ENCODE peak calls at places on chromosomes 11 and 22, in five cellular contexts. R is Peyer's patch; I is prostate gland; L is adrenal gland; W is CD8-positive, alpha-beta T cell. Q is an unnamed sample.

GRCh38 chr22:42461511-42461910 is 29.3 kb upstream of the NFAM1 start:
- DNase-seq in R (no peak), I (no peak), L (no peak), W (no peak), Q (no peak)

GRCh38 chr11:72589802-72590761 is 84.1 kb downstream of the PDE2A start:
- DNase-seq in R (peak), I (no peak), L (no peak), W (peak), Q (peak)

GRCh38 chr22:18059991-18060390 is 17.8 kb upstream of the PEX26 start:
- DNase-seq in R (no peak), I (no peak), L (no peak), W (no peak), Q (no peak)

GRCh38 chr22:41656515-41656914 is 32.2 kb downstream of the SNU13 start:
- DNase-seq in R (no peak), I (no peak), L (no peak), W (no peak), Q (no peak)

GRCh38 chr22:35742342-35743100 is 24.8 kb downstream of the APOL5 start:
- DNase-seq in R (no peak), I (no peak), L (no peak), W (no peak), Q (no peak)

GRCh38 chr11:88414385-88414861 is 76.9 kb upstream of the CTSC start:
- DNase-seq in R (no peak), I (no peak), L (peak), W (no peak), Q (no peak)

GRCh38 chr11:23924226-23924625 is 572.6 kb upstream of the LUZP2 start:
- DNase-seq in R (no peak), I (no peak), L (no peak), W (no peak), Q (no peak)

GRCh38 chr22:33680632-33681031 is 239.6 kb downstream of the LARGE1 start:
- DNase-seq in R (no peak), I (no peak), L (no peak), W (no peak), Q (no peak)

GRCh38 chr11:73265853-73266643 is 6.1 kb upstream of the P2RY6 start:
- DNase-seq in R (no peak), I (no peak), L (no peak), W (no peak), Q (no peak)

GRCh38 chr22:22865311-22866072 is 22.1 kb upstream of the IGLL5 start:
- DNase-seq in R (no peak), I (no peak), L (no peak), W (peak), Q (no peak)

GRCh38 chr22:31056986-31057599 is 24.0 kb upstream of the SMTN start:
- DNase-seq in R (no peak), I (no peak), L (no peak), W (no peak), Q (no peak)

GRCh38 chr11:47285969-47286770 is 16.2 kb downstream of the MADD start:
- DNase-seq in R (no peak), I (no peak), L (no peak), W (no peak), Q (no peak)

GRCh38 chr11:119776031-119776636 is 47.1 kb upstream of the NECTIN1 start:
- DNase-seq in R (no peak), I (no peak), L (no peak), W (no peak), Q (peak)

GRCh38 chr11:14679662-14680061 is 36.1 kb downstream of the PDE3B start:
- DNase-seq in R (no peak), I (no peak), L (no peak), W (no peak), Q (no peak)

GRCh38 chr11:57321388-57321995 is 3.3 kb downstream of the TNKS1BP1 start:
- DNase-seq in R (no peak), I (peak), L (peak), W (no peak), Q (peak)

GRCh38 chr11:33633251-33634003 is 67.2 kb downstream of the C11orf91 start:
- DNase-seq in R (no peak), I (no peak), L (peak), W (no peak), Q (no peak)

GRCh38 chr22:36902143-36902911 is 11.1 kb upstream of the CSF2RB start:
- DNase-seq in R (no peak), I (no peak), L (no peak), W (no peak), Q (no peak)

GRCh38 chr11:22461626-22462025 is 123.4 kb downstream of the SLC17A6 start:
- DNase-seq in R (no peak), I (no peak), L (no peak), W (no peak), Q (no peak)

GRCh38 chr11:83510530-83511449 is 224.6 kb upstream of the CCDC90B start:
- DNase-seq in R (no peak), I (no peak), L (no peak), W (no peak), Q (no peak)

GRCh38 chr22:23892626-23893445 is 1.3 kb upstream of the MIF start:
- DNase-seq in R (no peak), I (no peak), L (no peak), W (no peak), Q (no peak)

GRCh38 chr22:23892130-23892529 is 2.1 kb upstream of the MIF start:
- DNase-seq in R (no peak), I (no peak), L (no peak), W (no peak), Q (no peak)

GRCh38 chr22:23893957-23894709 is at the start of gene MIF:
- DNase-seq in R (peak), I (peak), L (peak), W (peak), Q (peak)

GRCh38 chr22:23894710-23895598 is 771 bp downstream of the MIF start:
- DNase-seq in R (peak), I (peak), L (peak), W (peak), Q (peak)

DNA sequence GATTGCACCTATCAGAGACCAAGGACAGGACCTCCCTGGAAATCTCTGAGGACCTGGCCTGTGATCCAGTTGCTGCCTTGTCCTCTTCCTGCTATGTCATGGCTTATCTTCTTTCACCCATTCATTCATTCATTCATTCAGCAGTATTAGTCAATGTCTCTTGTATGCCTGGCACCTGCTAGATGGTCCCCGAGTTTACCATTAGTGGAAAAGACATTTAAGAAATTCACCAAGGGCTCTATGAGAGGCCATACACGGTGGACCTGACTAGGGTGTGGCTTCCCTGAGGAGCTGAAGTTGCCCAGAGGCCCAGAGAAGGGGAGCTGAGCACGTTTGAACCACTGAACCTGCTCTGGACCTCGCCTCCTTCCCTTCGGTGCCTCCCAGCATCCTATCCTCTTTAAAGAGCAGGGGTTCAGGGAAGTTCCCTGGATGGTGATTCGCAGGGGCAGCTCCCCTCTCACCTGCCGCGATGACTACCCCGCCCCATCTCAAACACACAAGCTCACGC is 682 bp upstream of the MIF start:
- DNase-seq in R (no peak), I (no peak), L (no peak), W (no peak), Q (no peak)
- H3K27ac ChIP-seq in R (peak), I (peak), L (peak), W (peak), Q (peak)

DNA sequence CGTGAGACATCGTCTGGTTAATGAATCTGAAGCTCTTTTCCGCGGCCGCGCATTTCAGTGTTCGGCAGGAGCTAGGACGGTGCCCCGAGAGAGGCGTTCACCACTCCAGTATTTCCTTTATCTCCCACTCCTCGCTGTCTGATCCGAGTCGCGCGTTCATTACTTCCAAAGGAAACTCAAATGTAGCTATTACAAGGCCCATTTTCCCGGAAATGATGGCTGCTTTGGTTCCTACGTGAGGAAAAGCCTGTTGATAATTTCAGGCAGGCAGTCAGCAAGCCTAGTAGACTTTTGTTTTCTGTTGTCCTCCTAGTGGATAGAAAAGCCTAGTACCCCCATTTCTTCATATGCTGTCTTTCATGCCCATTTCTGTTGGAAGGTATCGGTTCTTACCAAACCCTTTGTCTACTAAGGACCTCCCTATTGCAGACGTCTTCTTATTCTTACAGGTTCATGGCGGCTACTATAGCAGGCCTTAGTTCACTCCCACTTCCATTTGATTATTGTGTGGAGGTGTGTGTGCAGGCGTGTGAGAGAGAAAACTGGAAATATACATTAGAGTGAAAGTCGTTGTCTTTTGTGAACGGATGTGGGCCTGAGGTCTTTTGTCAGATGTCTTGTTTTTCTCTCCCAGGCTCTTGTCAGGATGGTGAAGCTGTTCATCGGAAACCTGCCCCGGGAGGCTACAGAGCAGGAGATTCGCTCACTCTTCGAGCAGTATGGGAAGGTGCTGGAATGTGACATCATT is 737 bp downstream of the RBM4 start:
- DNase-seq in R (no peak), I (no peak), L (peak), W (peak), Q (peak)
- TF ChIP-seq CTCF in R (no peak), I (no peak), L (no peak), W (no peak), Q (no peak)

GRCh38 chr11:69001301-69002081 is 11.6 kb downstream of the MRGPRF start:
- DNase-seq in R (peak), I (no peak), L (no peak), W (no peak), Q (no peak)
- H3K27ac ChIP-seq in R (peak), I (peak), L (no peak), W (no peak), Q (no peak)

GRCh38 chr11:43712676-43713075 is 32.1 kb downstream of the HSD17B12 start:
- DNase-seq in R (no peak), I (no peak), L (no peak), W (no peak), Q (no peak)

GRCh38 chr11:43709689-43710088 is 29.2 kb downstream of the HSD17B12 start:
- DNase-seq in R (no peak), I (no peak), L (no peak), W (no peak), Q (no peak)

GRCh38 chr11:43706631-43707030 is 26.1 kb downstream of the HSD17B12 start:
- DNase-seq in R (no peak), I (no peak), L (no peak), W (no peak), Q (no peak)

GRCh38 chr11:43708776-43709175 is 28.2 kb downstream of the HSD17B12 start:
- DNase-seq in R (no peak), I (no peak), L (no peak), W (no peak), Q (no peak)
- TF ChIP-seq CTCF in R (no peak), I (no peak), L (no peak), W (no peak), Q (no peak)

GRCh38 chr11:106998644-106999043 is 19.6 kb downstream of the GUCY1A2 start:
- DNase-seq in R (no peak), I (no peak), L (no peak), W (no peak), Q (no peak)
- H3K27ac ChIP-seq in R (no peak), I (no peak), L (no peak), W (no peak), Q (no peak)

DNA sequence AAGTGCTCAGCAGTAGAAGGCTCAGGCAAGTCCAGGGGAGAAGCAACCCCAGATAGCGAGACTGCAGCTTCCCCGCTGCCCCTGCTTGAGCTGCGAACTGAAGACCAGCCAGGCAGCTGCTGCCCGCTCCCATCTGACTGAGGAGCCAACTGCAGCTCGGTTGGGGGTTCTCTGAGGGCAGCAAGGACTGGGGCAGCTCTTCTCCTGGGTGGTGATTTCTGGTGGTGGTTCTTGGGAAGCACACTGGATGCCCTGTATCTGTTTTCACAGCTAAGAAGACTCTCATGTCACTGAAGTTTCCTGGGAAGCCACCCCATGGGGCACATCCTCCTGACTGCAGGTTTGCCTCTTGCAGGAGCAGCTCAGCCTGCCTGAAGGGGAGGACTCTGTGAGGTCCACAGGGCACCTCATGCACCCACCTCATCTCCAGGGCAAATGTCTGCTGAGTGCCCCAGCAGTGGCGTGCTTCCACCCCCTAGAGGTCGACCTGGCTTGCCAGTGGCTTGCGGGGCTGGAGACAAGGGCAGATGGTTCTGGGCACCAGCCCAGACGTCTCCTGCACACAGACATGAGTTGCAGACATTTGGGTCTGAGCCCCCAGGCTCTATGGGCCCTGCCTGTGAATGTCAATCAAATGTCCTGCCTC is 801.1 kb downstream of the BRD1 start:
- DNase-seq in R (no peak), I (no peak), L (no peak), W (no peak), Q (no peak)
- TF ChIP-seq CTCF in R (no peak), I (no peak), L (no peak), W (no peak), Q (no peak)

DNA sequence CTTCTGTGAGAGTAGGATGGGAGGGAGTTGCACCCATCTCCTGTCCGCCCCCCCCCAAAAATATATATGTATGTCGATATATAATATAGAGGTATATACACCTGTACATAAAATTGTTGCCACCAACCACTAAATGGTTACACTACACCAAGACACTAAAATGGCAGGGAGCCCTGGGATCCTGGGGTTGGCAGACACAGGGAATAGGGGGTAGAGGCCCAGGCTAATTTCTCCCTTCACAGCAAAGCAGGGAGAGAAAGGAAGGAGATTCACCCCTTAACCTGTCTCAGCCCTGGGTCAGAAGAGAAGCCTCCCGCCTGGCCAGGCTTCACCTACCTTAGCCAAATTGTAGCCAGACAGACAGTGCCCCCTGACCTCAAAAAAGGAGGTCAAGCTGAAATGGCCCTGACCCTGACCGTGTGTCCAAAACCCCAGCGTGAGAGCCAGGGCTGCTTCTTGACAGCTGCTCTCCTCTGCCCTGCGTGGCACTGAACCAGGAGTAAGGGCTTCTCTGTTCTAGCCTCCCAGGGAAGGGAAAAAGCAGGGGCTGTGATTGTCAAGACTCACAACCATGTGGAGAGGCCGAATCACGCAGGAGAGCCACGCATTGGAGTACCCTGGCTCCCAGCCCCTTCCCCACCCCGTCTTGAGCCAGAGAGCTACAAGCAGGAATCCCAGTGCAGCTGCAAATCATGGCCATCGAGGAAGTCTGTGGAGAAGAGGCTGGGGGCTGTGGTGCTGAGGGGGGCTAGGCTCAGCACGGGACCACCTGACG is 40.5 kb downstream of the SGSM3 start:
- DNase-seq in R (no peak), I (no peak), L (no peak), W (no peak), Q (no peak)
- H3K27ac ChIP-seq in R (no peak), I (no peak), L (no peak), W (no peak), Q (no peak)

Q was measured in pancreas.